ENCODE peak calls at places on chromosomes 4 and X, in eight cellular contexts. X is pancreas, I is HCT116, O is colonic mucosa, L is A549, C is prostate gland, W is SJCRH30, M is lower lobe of right lung. B is an unnamed sample.

GRCh38 chr4:111689731-111690130 is 455.5 kb upstream of the FAM241A start:
- DNase-seq in L (no peak), O (no peak), C (no peak), W (no peak), M (no peak), X (no peak), I (no peak), B (no peak)

GRCh38 chr4:171721937-171722336 is 91.3 kb upstream of the GALNTL6 start:
- DNase-seq in C (no peak), X (no peak), M (no peak), L (no peak), I (no peak), W (no peak), O (no peak), B (no peak)

GRCh38 chr4:170476351-170476750 is 386.6 kb upstream of the AADAT start:
- DNase-seq in L (no peak), M (no peak), I (no peak), O (no peak), X (no peak), C (no peak), W (peak), B (no peak)

GRCh38 chr4:16914208-16914607 is 15.8 kb upstream of the LDB2 start:
- DNase-seq in L (no peak), W (no peak), X (no peak), O (no peak), C (no peak), I (no peak), M (no peak), B (no peak)

GRCh38 chr4:13493793-13494192 is 9.7 kb upstream of the RAB28 start:
- DNase-seq in I (no peak), W (no peak), C (no peak), O (no peak), X (no peak), M (no peak), L (no peak), B (no peak)

GRCh38 chrX:45191383-45191782 is 9.3 kb downstream of the DIPK2B start:
- DNase-seq in I (no peak), O (no peak), X (no peak), C (no peak), M (no peak), W (no peak), L (no peak), B (no peak)

GRCh38 chr4:78565971-78566372 is 14.4 kb downstream of the ANXA3 start:
- DNase-seq in C (no peak), W (no peak), O (no peak), X (no peak), L (peak), M (no peak), I (peak), B (no peak)

GRCh38 chrX:78375894-78376293 is 48.5 kb upstream of the CYSLTR1 start:
- DNase-seq in X (no peak), O (no peak), C (no peak), W (no peak), L (no peak), I (no peak), M (no peak), B (no peak)

GRCh38 chrX:8684201-8684600 is 47.7 kb downstream of the ANOS1 start:
- DNase-seq in W (no peak), L (no peak), M (no peak), X (no peak), I (no peak), C (no peak), O (no peak), B (no peak)

GRCh38 chr4:78776031-78776728 is at the start of gene BMP2K:
- DNase-seq in M (peak), C (peak), W (peak), I (peak), X (peak), O (peak), L (peak), B (peak)

GRCh38 chr4:134408897-134409296 is 207.3 kb upstream of the PABPC4L start:
- DNase-seq in M (no peak), L (no peak), O (no peak), I (no peak), C (no peak), W (no peak), X (no peak), B (no peak)

GRCh38 chr4:6342530-6343293 is 73.1 kb downstream of the WFS1 start:
- DNase-seq in C (no peak), O (no peak), L (no peak), W (no peak), X (no peak), M (peak), I (no peak), B (no peak)

GRCh38 chr4:184680698-184681097 is 31.2 kb downstream of the PRIMPOL start:
- DNase-seq in C (no peak), L (no peak), X (no peak), W (no peak), M (no peak), I (no peak), O (peak), B (no peak)

GRCh38 chrX:1488141-1488540 is 35.4 kb upstream of the ASMTL start:
- DNase-seq in O (no peak), I (no peak), L (no peak), X (no peak), C (no peak), M (no peak), W (no peak), B (no peak)

GRCh38 chrX:40538391-40538790 is 42.4 kb upstream of the ATP6AP2 start:
- DNase-seq in W (no peak), L (no peak), O (no peak), X (no peak), C (no peak), M (no peak), I (no peak), B (no peak)

GRCh38 chr4:23934915-23935314 is 45.1 kb upstream of the PPARGC1A start:
- DNase-seq in O (peak), W (peak), X (peak), C (peak), M (peak), L (no peak), I (no peak), B (peak)

GRCh38 chr4:176654565-176655216 is 138.0 kb downstream of the VEGFC start:
- DNase-seq in O (no peak), I (no peak), X (no peak), W (no peak), M (no peak), C (no peak), L (no peak), B (no peak)

GRCh38 chrX:153897899-153898298 is 6.6 kb upstream of the AVPR2 start:
- DNase-seq in I (no peak), L (no peak), M (no peak), O (no peak), C (no peak), X (no peak), W (no peak), B (no peak)

GRCh38 chrX:79161655-79162054 is 17.2 kb downstream of the GPR174 start:
- DNase-seq in W (peak), X (no peak), O (no peak), I (no peak), L (no peak), M (no peak), C (no peak), B (no peak)

GRCh38 chr4:7857238-7857701 is 82.4 kb downstream of the AFAP1 start:
- DNase-seq in W (peak), L (no peak), X (no peak), C (no peak), O (no peak), M (no peak), I (no peak), B (peak)

GRCh38 chr4:170716868-170717267 is 627.1 kb upstream of the AADAT start:
- DNase-seq in I (no peak), O (no peak), M (no peak), C (no peak), W (no peak), L (no peak), X (no peak), B (no peak)

GRCh38 chr4:176229645-176230044 is 34.3 kb upstream of the SPATA4 start:
- DNase-seq in C (no peak), M (no peak), L (no peak), X (no peak), W (no peak), I (no peak), O (no peak), B (no peak)

GRCh38 chr4:85866508-85866907 is 391.6 kb downstream of the ARHGAP24 start:
- DNase-seq in M (no peak), W (no peak), L (no peak), X (no peak), C (no peak), O (no peak), I (no peak), B (no peak)

GRCh38 chr4:60531790-60532189 is 668.3 kb upstream of the ADGRL3 start:
- DNase-seq in O (no peak), W (no peak), X (no peak), M (no peak), L (no peak), I (no peak), C (no peak), B (no peak)

GRCh38 chr4:57631147-57631546 is 521.0 kb upstream of the IGFBP7 start:
- DNase-seq in X (no peak), L (no peak), W (no peak), O (no peak), I (no peak), M (no peak), C (no peak), B (no peak)

GRCh38 chr4:1541449-1542225 is 135.4 kb upstream of the NKX1-1 start:
- DNase-seq in I (no peak), M (no peak), O (no peak), L (peak), C (peak), W (no peak), X (no peak), B (peak)

GRCh38 chr4:186554890-186555827 is at the start of gene MTNR1A:
- DNase-seq in M (no peak), I (no peak), C (no peak), O (peak), L (peak), X (peak), W (no peak), B (no peak)

GRCh38 chrX:40278340-40279090 is 180.8 kb upstream of the BCOR start:
- DNase-seq in X (no peak), M (no peak), L (no peak), W (peak), I (no peak), O (no peak), C (no peak), B (no peak)

GRCh38 chrX:75968293-75968692 is 183.2 kb upstream of the MAGEE2 start:
- DNase-seq in W (peak), C (no peak), L (no peak), M (no peak), O (peak), I (peak), X (no peak), B (no peak)

GRCh38 chrX:134622813-134623185 is 35.5 kb downstream of the PLAC1 start:
- DNase-seq in O (no peak), L (no peak), I (no peak), M (no peak), W (peak), C (no peak), X (no peak), B (no peak)

GRCh38 chr4:13170131-13170530 is 314.0 kb downstream of the RAB28 start:
- DNase-seq in X (no peak), L (no peak), C (no peak), I (no peak), O (no peak), M (no peak), W (peak), B (no peak)

GRCh38 chr4:62209757-62210156 is 1009.6 kb downstream of the ADGRL3 start:
- DNase-seq in C (no peak), O (no peak), I (no peak), W (peak), X (no peak), L (no peak), M (no peak), B (no peak)

GRCh38 chrX:51837451-51837850 is 56.0 kb upstream of the MAGED1 start:
- DNase-seq in M (no peak), C (no peak), O (no peak), W (no peak), L (no peak), X (no peak), I (no peak), B (no peak)

GRCh38 chrX:70901465-70901864 is 7.0 kb downstream of the TEX11 start:
- DNase-seq in X (no peak), I (no peak), M (no peak), W (no peak), C (no peak), L (no peak), O (no peak), B (no peak)
- H3K27ac ChIP-seq in X (no peak), I (no peak), M (no peak), W (no peak), C (no peak), L (no peak), O (no peak), B (no peak)

GRCh38 chr4:41375561-41375960 is 118.8 kb downstream of the UCHL1 start:
- DNase-seq in X (no peak), O (no peak), C (peak), M (peak), L (no peak), W (no peak), I (no peak), B (peak)
- H3K27ac ChIP-seq in X (no peak), O (no peak), C (no peak), M (no peak), L (peak), W (no peak), I (no peak), B (peak)

DNA sequence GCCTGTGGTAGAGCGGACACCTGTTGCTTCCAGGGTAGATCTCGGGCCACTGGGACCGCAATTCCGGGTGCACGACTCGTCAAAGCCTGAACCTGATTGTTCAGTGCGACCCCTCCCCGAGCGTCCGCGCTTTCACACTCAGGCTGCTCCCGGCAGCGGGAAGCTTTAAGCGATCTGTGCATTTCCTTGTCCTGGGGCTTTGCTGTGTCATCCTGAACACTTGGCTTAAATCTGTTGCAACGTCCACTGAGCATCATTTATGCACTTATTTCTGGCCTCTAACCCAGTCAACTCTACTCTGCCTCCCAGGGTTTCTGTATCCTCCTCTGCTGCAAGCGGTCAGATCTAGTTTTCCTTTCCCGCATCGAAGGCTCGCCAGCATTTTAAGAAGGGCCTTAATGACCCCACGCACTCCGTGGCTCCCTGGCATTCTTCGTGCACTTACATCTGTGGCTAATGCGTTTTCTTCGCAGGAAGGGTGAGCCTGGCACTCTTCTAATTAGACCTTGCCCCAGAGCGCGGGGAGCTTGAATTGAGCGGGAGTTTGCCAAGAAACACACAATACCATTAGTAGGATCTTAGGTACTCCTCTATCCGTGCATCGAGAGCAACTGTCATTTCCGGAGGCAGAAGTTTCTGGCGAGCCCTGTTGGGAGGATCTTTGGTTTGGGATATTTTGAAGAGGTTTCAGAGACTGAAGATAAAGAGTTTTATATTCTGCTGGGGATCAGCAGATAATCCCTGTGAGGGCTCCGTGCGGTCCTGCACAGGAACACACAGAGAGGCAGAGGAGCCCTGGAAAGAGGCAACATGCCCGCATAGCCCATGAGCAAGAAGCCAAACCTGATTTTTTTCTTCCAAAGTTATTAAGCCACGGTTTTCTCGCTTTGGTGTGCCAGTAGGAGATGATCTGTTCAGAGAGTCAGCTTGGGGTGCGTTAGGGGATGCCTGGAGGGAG is 654 bp upstream of the DDIT4L start:
- DNase-seq in W (peak), M (no peak), X (no peak), L (no peak), C (no peak), O (no peak), I (no peak), B (no peak)
- H3K27ac ChIP-seq in W (peak), M (no peak), X (no peak), L (peak), C (no peak), O (no peak), I (no peak), B (peak)

GRCh38 chr4:74794341-74794801 is at the start of gene BTC:
- DNase-seq in C (peak), X (peak), M (peak), O (peak), I (peak), L (peak), W (peak), B (peak)

GRCh38 chr4:74789518-74789917 is 4.8 kb downstream of the BTC start:
- DNase-seq in M (no peak), L (no peak), X (no peak), C (no peak), I (no peak), W (no peak), O (no peak), B (no peak)

GRCh38 chr4:74790652-74791051 is 3.7 kb downstream of the BTC start:
- DNase-seq in L (no peak), X (no peak), I (no peak), M (no peak), W (no peak), O (no peak), C (no peak), B (no peak)

GRCh38 chr4:74796631-74797030 is 2.3 kb upstream of the BTC start:
- DNase-seq in W (no peak), O (no peak), C (no peak), I (no peak), L (no peak), M (no peak), X (no peak), B (no peak)

DNA sequence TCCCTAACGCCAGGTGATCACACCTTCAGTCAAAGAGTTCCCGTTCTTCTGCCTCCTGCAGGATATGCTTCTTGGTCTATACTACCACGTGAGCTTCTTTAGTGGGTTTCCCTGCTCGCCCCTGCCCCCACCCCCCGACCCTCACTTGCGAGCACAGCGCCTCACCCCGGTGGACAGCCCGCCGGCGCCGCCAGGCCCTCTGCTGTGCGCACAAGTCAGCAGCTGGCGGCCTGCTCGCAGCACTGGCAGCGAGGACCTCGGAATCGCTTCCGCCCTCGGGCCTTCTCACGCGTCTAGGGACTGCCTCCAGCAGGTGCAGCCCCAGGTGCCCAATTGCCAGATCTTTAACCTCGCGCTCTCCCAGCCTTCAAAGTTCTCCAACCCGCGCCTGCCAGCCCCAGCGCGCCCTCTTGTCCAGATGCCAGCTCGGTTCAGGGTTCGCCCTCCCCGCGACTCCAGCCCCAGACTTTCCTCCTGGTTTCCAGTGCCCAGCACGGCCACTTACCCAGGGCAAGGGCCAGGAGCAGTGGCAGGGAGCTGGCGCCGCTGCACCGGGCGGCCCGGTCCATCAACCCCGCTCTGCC is 474 bp downstream of the BTC start:
- DNase-seq in M (peak), O (peak), C (peak), W (no peak), I (no peak), L (peak), X (peak), B (peak)
- H3K27ac ChIP-seq in M (peak), O (peak), C (peak), W (no peak), I (peak), L (peak), X (peak), B (no peak)

GRCh38 chrX:70481424-70481823 is 36.8 kb downstream of the DLG3 start:
- DNase-seq in C (no peak), M (no peak), O (no peak), X (no peak), W (no peak), L (no peak), I (no peak), B (no peak)

GRCh38 chrX:70481871-70482270 is 37.2 kb downstream of the DLG3 start:
- DNase-seq in L (no peak), M (no peak), C (no peak), I (no peak), W (no peak), O (no peak), X (no peak), B (no peak)

GRCh38 chrX:70480660-70481018 is 36.0 kb downstream of the DLG3 start:
- DNase-seq in M (no peak), X (no peak), I (no peak), O (no peak), W (no peak), C (no peak), L (no peak), B (no peak)

GRCh38 chrX:70479970-70480659 is 35.5 kb downstream of the DLG3 start:
- DNase-seq in X (peak), L (no peak), W (no peak), M (no peak), I (no peak), O (peak), C (peak), B (no peak)

DNA sequence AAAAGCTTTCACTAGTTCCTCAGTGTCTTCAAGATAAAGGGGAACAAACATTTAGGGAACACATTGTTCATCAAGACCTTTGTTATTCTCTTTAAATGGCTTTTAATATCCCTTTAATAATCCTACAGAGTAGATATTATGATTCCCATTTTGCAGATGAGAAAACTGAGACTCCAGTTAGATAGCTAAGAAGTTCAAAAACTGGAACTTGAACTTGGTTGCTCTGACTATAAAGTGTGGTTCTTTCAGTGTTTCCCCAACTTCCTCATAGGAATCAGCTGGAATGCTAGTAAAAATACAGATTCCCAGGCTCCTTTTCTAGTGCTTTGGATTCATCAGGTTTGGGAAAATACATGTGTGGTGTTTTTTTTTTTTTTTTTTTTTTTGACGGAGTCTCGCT is 37.7 kb downstream of the DLG3 start:
- DNase-seq in W (no peak), O (no peak), L (no peak), X (no peak), I (no peak), C (no peak), M (no peak), B (no peak)
- H3K27ac ChIP-seq in W (no peak), O (peak), L (no peak), X (no peak), I (no peak), C (no peak), M (no peak), B (no peak)

DNA sequence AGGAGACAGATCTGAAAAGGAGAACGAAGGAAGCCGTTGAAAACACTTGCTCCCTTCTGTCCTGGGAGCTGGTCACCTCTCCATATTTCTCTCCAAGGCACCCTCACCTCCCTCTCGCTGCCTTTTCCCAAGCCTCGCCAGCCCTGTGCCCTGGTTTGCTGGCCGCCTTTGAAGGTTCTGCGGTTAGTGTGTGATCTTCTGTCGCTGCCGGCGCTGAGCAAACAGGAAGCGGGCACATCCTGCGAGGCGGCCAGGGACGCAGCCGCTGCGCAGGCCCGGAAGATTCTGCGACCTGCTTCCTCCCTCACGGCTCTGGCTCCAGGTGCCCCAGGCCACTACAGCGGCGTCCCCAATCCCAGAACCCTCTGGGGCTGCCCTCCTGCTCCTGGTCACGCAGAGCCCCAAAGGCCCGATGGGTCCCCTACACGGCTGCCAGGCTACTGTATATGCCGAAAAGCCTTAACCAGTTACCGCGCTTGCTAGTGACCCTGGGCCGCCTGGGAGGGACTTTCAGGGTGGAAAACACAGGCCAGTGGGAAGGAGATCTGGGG is 2.5 kb upstream of the SASH3 start:
- DNase-seq in C (peak), X (no peak), L (no peak), W (no peak), I (no peak), M (peak), O (peak), B (peak)
- H3K27ac ChIP-seq in C (peak), X (no peak), L (no peak), W (no peak), I (no peak), M (peak), O (peak), B (peak)

B was measured in psoas muscle.